ENCODE peak calls at places on chromosomes 6 and 20, in five cellular contexts. N is activated gamma-delta T cell treated with Interleukin-2 at 50 U/mL for 16 hours, B is GM06990, C is GM03348, R is NAMALWA. Q is an unnamed sample.

GRCh38 chr6:113607821-113608545 is 249.2 kb upstream of the MARCKS start:
- DNase-seq in N (no peak), B (no peak), C (no peak), R (no peak), Q (no peak)

GRCh38 chr6:67252663-67253062 is 1382.4 kb upstream of the ADGRB3 start:
- DNase-seq in N (no peak), B (no peak), C (no peak), R (no peak), Q (no peak)

GRCh38 chr6:116289876-116290275 is 10.1 kb upstream of the TSPYL1 start:
- DNase-seq in N (no peak), B (no peak), C (no peak), R (no peak), Q (no peak)

GRCh38 chr6:35041086-35041855 is 99.9 kb downstream of the TCP11 start:
- DNase-seq in N (no peak), B (no peak), C (no peak), R (no peak), Q (no peak)

GRCh38 chr6:89295981-89296380 is 19.1 kb downstream of the GABRR2 start:
- DNase-seq in N (no peak), B (no peak), C (no peak), R (no peak), Q (no peak)

GRCh38 chr6:108561742-108562502 is 1.2 kb downstream of the FOXO3 start:
- DNase-seq in N (no peak), B (peak), C (no peak), R (no peak), Q (peak)

GRCh38 chr6:158039178-158039557 is 57.5 kb downstream of the SYNJ2 start:
- DNase-seq in N (no peak), B (no peak), C (no peak), R (no peak), Q (no peak)

GRCh38 chr6:2802521-2803060 is 37.4 kb downstream of the WRNIP1 start:
- DNase-seq in N (no peak), B (no peak), C (no peak), R (no peak), Q (no peak)

GRCh38 chr20:4081396-4081795 is 66.0 kb upstream of the RNF24 start:
- DNase-seq in N (no peak), B (no peak), C (no peak), R (no peak), Q (no peak)

GRCh38 chr20:3239867-3240775 is 1.1 kb upstream of the SLC4A11 start:
- DNase-seq in N (no peak), B (no peak), C (peak), R (no peak), Q (no peak)

GRCh38 chr6:166809721-166810120 is 146.6 kb downstream of the RNASET2 start:
- DNase-seq in N (no peak), B (no peak), C (no peak), R (no peak), Q (no peak)

GRCh38 chr20:44471481-44471882 is 4.2 kb upstream of the TTPAL start:
- DNase-seq in N (no peak), B (no peak), C (peak), R (no peak), Q (no peak)

GRCh38 chr6:152313542-152314482 is 323.4 kb downstream of the SYNE1 start:
- DNase-seq in N (no peak), B (no peak), C (peak), R (no peak), Q (no peak)

GRCh38 chr20:32631916-32632460 is 41.8 kb downstream of the C20orf203 start:
- DNase-seq in N (no peak), B (no peak), C (no peak), R (no peak), Q (no peak)

GRCh38 chr6:26250806-26251075 is 114.3 kb upstream of the BTN3A2 start:
- DNase-seq in N (peak), B (no peak), C (peak), R (no peak), Q (peak)

GRCh38 chr6:88871498-88871897 is 91.9 kb downstream of the RNGTT start:
- DNase-seq in N (no peak), B (no peak), C (no peak), R (no peak), Q (no peak)

GRCh38 chr20:59994697-59995122 is 36.5 kb downstream of the CDH26 start:
- DNase-seq in N (no peak), B (no peak), C (no peak), R (no peak), Q (no peak)

GRCh38 chr6:158686791-158687381 is 37.0 kb downstream of the SYTL3 start:
- DNase-seq in N (peak), B (no peak), C (no peak), R (no peak), Q (peak)

GRCh38 chr6:125154184-125155135 is 887 bp downstream of the TPD52L1 start:
- DNase-seq in N (no peak), B (peak), C (peak), R (peak), Q (peak)

GRCh38 chr6:16723833-16724232 is 37.4 kb downstream of the ATXN1 start:
- DNase-seq in N (no peak), B (no peak), C (peak), R (no peak), Q (no peak)

GRCh38 chr20:4896971-4897497 is 104.3 kb downstream of the SLC23A2 start:
- DNase-seq in N (no peak), B (no peak), C (no peak), R (peak), Q (no peak)

GRCh38 chr6:75853796-75854195 is 104.8 kb downstream of the MYO6 start:
- DNase-seq in N (no peak), B (no peak), C (no peak), R (no peak), Q (no peak)

GRCh38 chr6:43910638-43911353 is 140.8 kb downstream of the VEGFA start:
- DNase-seq in N (no peak), B (no peak), C (peak), R (no peak), Q (no peak)

GRCh38 chr6:6923605-6924004 is 184.2 kb upstream of the RREB1 start:
- DNase-seq in N (no peak), B (no peak), C (no peak), R (no peak), Q (no peak)

GRCh38 chr6:155130161-155130853 is 133.5 kb upstream of the CLDN20 start:
- DNase-seq in N (no peak), B (no peak), C (no peak), R (no peak), Q (no peak)

GRCh38 chr20:49344975-49345374 is 67.1 kb upstream of the ZNFX1 start:
- DNase-seq in N (no peak), B (no peak), C (peak), R (no peak), Q (no peak)

GRCh38 chr6:153126218-153126617 is 4.9 kb downstream of the RGS17 start:
- DNase-seq in N (no peak), B (no peak), C (no peak), R (no peak), Q (no peak)

GRCh38 chr6:134363323-134364039 is 45.6 kb upstream of the SGK1 start:
- DNase-seq in N (no peak), B (no peak), C (peak), R (no peak), Q (no peak)

GRCh38 chr20:32506721-32507120 is 78.4 kb downstream of the NOL4L start:
- DNase-seq in N (no peak), B (no peak), C (no peak), R (no peak), Q (no peak)

GRCh38 chr6:36998723-36999466 is 6.6 kb upstream of the FGD2 start:
- DNase-seq in N (no peak), B (no peak), C (no peak), R (peak), Q (no peak)

GRCh38 chr6:25404693-25405169 is 125.6 kb downstream of the CARMIL1 start:
- DNase-seq in N (peak), B (peak), C (no peak), R (peak), Q (peak)

GRCh38 chr6:12844284-12845223 is 128.0 kb downstream of the PHACTR1 start:
- DNase-seq in N (no peak), B (no peak), C (peak), R (peak), Q (no peak)

GRCh38 chr20:44909872-44910689 is at the start of gene PABPC1L:
- DNase-seq in N (peak), B (peak), C (peak), R (peak), Q (peak)

Q was measured in immature natural killer cell.